ENCODE peak calls at places on chromosomes 6 and 20, in six cellular contexts. O is IMR-90, G is SK-N-SH, J is A549, K is K562, F is HepG2. P is an unnamed sample.

GRCh38 chr6:31498748-31499147 is 803 bp downstream of the MICB start:
- DNase-seq in J (no peak), K (peak), O (no peak), F (no peak), G (no peak), P (no peak)

GRCh38 chr20:57661201-57662027 is 41.2 kb upstream of the ZBP1 start:
- DNase-seq in K (no peak), F (no peak), J (no peak), G (peak), O (no peak), P (no peak)

GRCh38 chr6:84625510-84625909 is 138.9 kb downstream of the TBX18 start:
- DNase-seq in K (no peak), O (no peak), G (no peak), F (no peak), J (no peak), P (no peak)

GRCh38 chr6:35140991-35141720 is at the start of gene TCP11:
- DNase-seq in G (peak), F (no peak), K (peak), O (no peak), J (no peak), P (no peak)

GRCh38 chr6:12356983-12357972 is 67.1 kb downstream of the EDN1 start:
- DNase-seq in O (no peak), F (no peak), J (no peak), K (no peak), G (no peak), P (no peak)

GRCh38 chr6:28583463-28583862 is 57.8 kb downstream of the GPX5 start:
- DNase-seq in J (no peak), F (no peak), K (no peak), O (no peak), G (no peak), P (no peak)

GRCh38 chr6:37698264-37699137 is 818 bp upstream of the MDGA1 start:
- DNase-seq in O (peak), K (peak), F (no peak), J (peak), G (peak), P (peak)

GRCh38 chr20:39993737-39994136 is 695.3 kb downstream of the MAFB start:
- DNase-seq in F (no peak), K (no peak), G (no peak), J (no peak), O (no peak), P (no peak)

GRCh38 chr6:2940010-2940850 is 31.1 kb downstream of the SERPINB6 start:
- DNase-seq in O (no peak), G (no peak), K (no peak), J (peak), F (peak), P (no peak)

GRCh38 chr20:46752639-46753235 is 43.3 kb downstream of the SLC2A10 start:
- DNase-seq in F (peak), O (peak), G (peak), K (peak), J (peak), P (no peak)

GRCh38 chr6:44559486-44560270 is 172.2 kb downstream of the CDC5L start:
- DNase-seq in G (no peak), J (no peak), O (no peak), F (no peak), K (no peak), P (no peak)

GRCh38 chr20:35312348-35312747 is 20.1 kb upstream of the FAM83C start:
- DNase-seq in J (peak), K (peak), G (no peak), F (peak), O (peak), P (peak)

GRCh38 chr6:68054776-68055175 is 580.3 kb upstream of the ADGRB3 start:
- DNase-seq in O (no peak), J (no peak), F (no peak), K (no peak), G (no peak), P (no peak)

GRCh38 chr20:38840894-38841470 is 35.5 kb downstream of the PPP1R16B start:
- DNase-seq in F (no peak), J (no peak), G (no peak), K (no peak), O (no peak), P (no peak)

GRCh38 chr6:33599413-33599911 is 19.4 kb upstream of the BAK1 start:
- DNase-seq in J (no peak), K (no peak), O (peak), F (no peak), G (no peak), P (no peak)

GRCh38 chr20:49990310-49990720 is 7.5 kb downstream of the SNAI1 start:
- DNase-seq in J (no peak), O (no peak), G (no peak), F (no peak), K (no peak), P (no peak)

GRCh38 chr6:133621751-133622150 is 267.2 kb upstream of the TCF21 start:
- DNase-seq in K (no peak), O (peak), G (no peak), F (no peak), J (no peak), P (no peak)

GRCh38 chr20:51337126-51337805 is 205.3 kb downstream of the NFATC2 start:
- DNase-seq in F (no peak), K (no peak), J (no peak), O (no peak), G (no peak), P (no peak)

GRCh38 chr20:15682690-15683089 is 890.6 kb downstream of the KIF16B start:
- DNase-seq in F (no peak), G (no peak), J (no peak), K (no peak), O (no peak), P (no peak)

GRCh38 chr6:113464959-113465358 is 392.2 kb upstream of the MARCKS start:
- DNase-seq in O (peak), G (no peak), K (no peak), J (peak), F (no peak), P (peak)

GRCh38 chr6:38143191-38144154 is 323.9 kb downstream of the ZFAND3 start:
- DNase-seq in O (no peak), G (peak), K (no peak), J (no peak), F (no peak), P (no peak)

GRCh38 chr6:106511274-106512047 is 117.8 kb downstream of the RTN4IP1 start:
- DNase-seq in O (no peak), F (peak), G (peak), K (no peak), J (no peak), P (no peak)

GRCh38 chr20:44532248-44532980 is 10.5 kb upstream of the SERINC3 start:
- DNase-seq in G (no peak), O (no peak), J (no peak), F (no peak), K (no peak), P (no peak)

GRCh38 chr20:53828673-53829085 is 235.0 kb upstream of the ZNF217 start:
- DNase-seq in G (no peak), J (peak), K (peak), O (peak), F (no peak), P (peak)

GRCh38 chr6:158870418-158870957 is 51.3 kb upstream of the EZR start:
- DNase-seq in J (no peak), K (no peak), O (no peak), G (no peak), F (no peak), P (no peak)

GRCh38 chr6:678515-678914 is 14.4 kb downstream of the EXOC2 start:
- DNase-seq in G (no peak), O (no peak), F (no peak), J (no peak), K (no peak), P (no peak)

GRCh38 chr6:136225496-136225895 is 24.6 kb downstream of the MTFR2 start:
- DNase-seq in G (no peak), F (no peak), O (peak), K (peak), J (peak), P (no peak)

GRCh38 chr6:163099621-163100171 is 314.8 kb upstream of the QKI start:
- DNase-seq in K (no peak), J (no peak), F (no peak), O (no peak), G (no peak), P (no peak)

GRCh38 chr6:19864285-19864684 is 27.1 kb downstream of the ID4 start:
- DNase-seq in G (no peak), K (no peak), J (no peak), F (no peak), O (no peak), P (no peak)

DNA sequence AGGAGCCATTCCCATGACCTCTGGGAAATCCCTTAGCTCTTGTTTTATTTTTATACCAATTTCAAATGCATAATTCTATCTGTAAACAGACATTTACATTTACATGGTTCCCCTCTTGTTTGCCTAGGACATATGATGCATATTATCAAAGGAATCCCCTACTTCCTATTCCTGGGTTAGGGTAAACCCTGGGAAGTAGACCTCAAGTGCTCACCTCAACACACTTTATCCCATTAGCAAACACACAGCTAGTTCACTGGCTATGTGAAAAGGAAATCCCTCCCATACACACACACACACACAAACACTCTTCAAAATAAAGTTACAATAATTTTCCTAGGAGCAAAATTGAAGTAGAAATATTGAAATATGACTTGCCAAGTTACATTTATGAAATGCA is 27.0 kb downstream of the PDE10A start:
- DNase-seq in O (peak), K (no peak), J (no peak), F (no peak), G (no peak), P (no peak)
- H3K4me3 ChIP-seq in O (no peak), K (no peak), J (no peak), F (no peak), G (no peak), P (no peak)

GRCh38 chr6:42217165-42217522 is 517 bp downstream of the MRPS10 start:
- DNase-seq in K (no peak), G (no peak), J (no peak), O (no peak), F (no peak), P (no peak)
- TF ChIP-seq CTCF in K (no peak), G (no peak), J (no peak), O (no peak), F (no peak), P (no peak)

GRCh38 chr6:11035961-11036360 is 8.1 kb downstream of the ELOVL2 start:
- DNase-seq in G (no peak), J (no peak), O (no peak), F (no peak), K (no peak), P (no peak)

GRCh38 chr6:11028959-11029358 is 15.1 kb downstream of the ELOVL2 start:
- DNase-seq in K (no peak), J (no peak), G (no peak), F (no peak), O (no peak), P (no peak)

GRCh38 chr6:11036977-11037430 is 7.1 kb downstream of the ELOVL2 start:
- DNase-seq in G (no peak), K (no peak), O (no peak), F (no peak), J (no peak), P (no peak)

GRCh38 chr6:11030904-11031303 is 13.2 kb downstream of the ELOVL2 start:
- DNase-seq in F (no peak), O (no peak), K (no peak), J (no peak), G (no peak), P (no peak)

DNA sequence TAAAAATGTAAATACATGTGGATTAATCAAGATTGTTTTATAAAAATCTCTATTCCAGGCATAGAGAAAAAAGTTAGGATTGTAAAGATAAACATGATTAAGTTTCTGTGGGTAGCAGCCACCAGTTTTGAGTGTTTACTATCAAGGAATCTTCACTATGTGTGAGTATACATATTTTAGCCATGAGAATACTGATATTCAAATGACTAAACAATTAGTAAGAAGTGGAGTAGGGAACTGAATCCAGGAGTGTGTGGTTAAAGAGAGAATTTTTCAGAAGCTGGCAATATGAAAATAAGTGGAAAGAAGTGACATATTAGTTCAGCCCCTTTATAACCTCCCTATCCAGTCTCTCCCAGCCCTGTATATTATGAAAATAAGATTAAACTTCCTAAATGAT is 10.3 kb downstream of the ELOVL2 start:
- DNase-seq in J (no peak), O (peak), F (no peak), G (no peak), K (no peak), P (no peak)
- TF ChIP-seq RAD21 in J (no peak), O (no peak), F (no peak), G (no peak), K (no peak), P (no peak)

GRCh38 chr6:17703256-17703694 is 3.5 kb downstream of the NUP153 start:
- DNase-seq in G (no peak), O (peak), F (peak), K (peak), J (peak), P (no peak)
- H3K4me3 ChIP-seq in G (no peak), O (no peak), F (peak), K (peak), J (no peak), P (no peak)

GRCh38 chr6:39370021-39370420 is 47.5 kb upstream of the KCNK16 start:
- DNase-seq in F (no peak), J (no peak), K (no peak), O (no peak), G (no peak), P (no peak)
- TF ChIP-seq CTCF in F (no peak), J (no peak), K (no peak), O (no peak), G (peak), P (no peak)

DNA sequence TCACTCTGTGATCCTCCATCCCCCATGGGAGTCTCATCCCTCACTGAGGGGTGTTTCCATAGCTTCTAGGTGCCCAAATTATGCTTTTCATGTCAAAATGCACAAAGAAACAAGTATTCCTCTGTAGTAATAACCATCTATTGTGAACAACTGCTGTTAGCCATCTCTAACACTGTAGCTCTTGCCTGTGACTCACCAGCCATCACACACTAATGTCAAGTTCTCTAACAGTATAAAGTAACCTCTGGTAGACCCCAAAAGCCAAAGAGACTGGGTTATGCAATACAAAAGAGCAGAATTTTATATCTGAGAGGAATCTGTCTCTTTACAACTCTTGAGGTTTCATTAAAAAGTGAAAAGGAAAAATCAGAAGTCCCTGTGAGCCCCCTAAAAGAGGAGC is 25.4 kb upstream of the IYD start:
- DNase-seq in K (no peak), J (no peak), O (peak), G (no peak), F (no peak), P (no peak)
- TF ChIP-seq RAD21 in K (no peak), J (no peak), O (no peak), G (no peak), F (no peak), P (no peak)

GRCh38 chr6:17392978-17393334 is 439 bp upstream of the CAP2 start:
- DNase-seq in F (no peak), K (no peak), G (no peak), O (no peak), J (no peak), P (no peak)
- H3K4me3 ChIP-seq in F (peak), K (no peak), G (peak), O (peak), J (peak), P (peak)

GRCh38 chr6:51792273-51793030 is 295.0 kb downstream of the PKHD1 start:
- DNase-seq in F (no peak), O (no peak), K (no peak), G (no peak), J (no peak), P (no peak)
- TF ChIP-seq CTCF in F (no peak), O (no peak), K (no peak), G (no peak), J (no peak), P (no peak)

DNA sequence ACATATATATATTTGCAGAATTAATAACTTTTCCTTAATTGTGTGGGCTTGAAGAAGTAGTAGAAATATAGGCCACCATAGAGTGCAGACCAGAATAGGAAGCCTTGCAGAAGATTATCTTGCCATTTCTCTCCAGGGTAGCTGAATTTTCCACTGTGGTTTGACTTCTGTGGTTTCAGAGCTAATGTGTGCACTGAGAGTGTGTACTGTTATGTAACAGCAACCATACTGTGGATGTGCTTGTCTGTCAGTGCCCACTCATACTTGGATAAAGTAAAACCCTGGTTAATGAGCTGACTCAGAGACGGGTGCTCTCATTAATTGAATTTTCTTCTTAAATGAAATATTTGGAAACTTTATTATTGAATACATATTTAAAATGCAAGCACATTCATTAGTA is 57.2 kb downstream of the CEP43 start:
- DNase-seq in O (no peak), G (no peak), F (no peak), J (no peak), K (no peak), P (no peak)
- TF ChIP-seq RAD21 in O (no peak), G (no peak), F (no peak), J (no peak), K (no peak), P (no peak)

P was measured in HCT116.